ENCODE peak calls at places on chromosomes 6 and 20, in four cellular contexts. J is caudate nucleus, A is IMR-90, H is MM.1S. U is an unnamed sample.

GRCh38 chr20:25389381-25389857 is 1.2 kb downstream of the ABHD12 start:
- DNase-seq in H (peak), J (no peak), A (peak), U (peak)

GRCh38 chr6:15511248-15512125 is 151.3 kb downstream of the DTNBP1 start:
- DNase-seq in J (no peak), A (no peak), H (no peak), U (no peak)

GRCh38 chr20:57594092-57594911 is 25.9 kb downstream of the ZBP1 start:
- DNase-seq in A (peak), H (peak), J (no peak), U (peak)

GRCh38 chr6:25360611-25361010 is 81.4 kb downstream of the CARMIL1 start:
- DNase-seq in J (no peak), H (no peak), A (peak), U (no peak)

GRCh38 chr6:154403803-154404202 is 47.2 kb upstream of the IPCEF1 start:
- DNase-seq in J (no peak), H (no peak), A (peak), U (no peak)

GRCh38 chr6:46453221-46453620 is 38.0 kb downstream of the RCAN2 start:
- DNase-seq in H (no peak), J (no peak), A (peak), U (no peak)

GRCh38 chr6:56246941-56247653 is at the start of gene COL21A1:
- DNase-seq in H (no peak), A (no peak), J (no peak), U (peak)

GRCh38 chr6:35602133-35602946 is 86.4 kb downstream of the FKBP5 start:
- DNase-seq in H (no peak), J (no peak), A (peak), U (no peak)

GRCh38 chr6:30063315-30063714 is 2.2 kb downstream of the POLR1H start:
- DNase-seq in H (no peak), A (no peak), J (no peak), U (no peak)

GRCh38 chr6:79604583-79605037 is 26.5 kb upstream of the SH3BGRL2 start:
- DNase-seq in J (no peak), A (peak), H (no peak), U (no peak)

GRCh38 chr6:151018911-151019795 is 153.7 kb downstream of the MTHFD1L start:
- DNase-seq in A (no peak), J (no peak), H (no peak), U (no peak)

GRCh38 chr6:37866590-37867507 is 47.3 kb downstream of the ZFAND3 start:
- DNase-seq in H (no peak), J (no peak), A (peak), U (no peak)

GRCh38 chr6:41635365-41635764 is 2.9 kb upstream of the MDFI start:
- DNase-seq in A (no peak), J (no peak), H (no peak), U (no peak)

GRCh38 chr6:35077006-35077712 is 64.0 kb downstream of the TCP11 start:
- DNase-seq in J (no peak), H (no peak), A (no peak), U (no peak)

GRCh38 chr6:167696261-167696660 is 130.4 kb upstream of the AFDN start:
- DNase-seq in A (no peak), H (no peak), J (no peak), U (no peak)

GRCh38 chr6:107634147-107635057 is 144.5 kb downstream of the SOBP start:
- DNase-seq in J (no peak), H (no peak), A (no peak), U (peak)

GRCh38 chr6:46078294-46078693 is 51.5 kb upstream of the ENPP4 start:
- DNase-seq in A (no peak), H (no peak), J (no peak), U (no peak)

GRCh38 chr20:15342987-15343639 is 1005.7 kb upstream of the FLRT3 start:
- DNase-seq in J (no peak), A (no peak), H (no peak), U (no peak)

GRCh38 chr6:134537146-134537555 is 219.2 kb upstream of the SGK1 start:
- DNase-seq in A (peak), H (no peak), J (no peak), U (no peak)

GRCh38 chr6:96234476-96234875 is 218.7 kb downstream of the FUT9 start:
- DNase-seq in A (no peak), H (no peak), J (no peak), U (no peak)

GRCh38 chr6:154909821-154910220 is 85.3 kb upstream of the TIAM2 start:
- DNase-seq in J (no peak), A (peak), H (no peak), U (peak)

GRCh38 chr6:148624025-148624424 is 122.8 kb upstream of the UST start:
- DNase-seq in J (no peak), H (no peak), A (no peak), U (no peak)

GRCh38 chr6:32614366-32615081 is 22.7 kb upstream of the HLA-DQA1 start:
- DNase-seq in J (no peak), A (no peak), H (no peak), U (peak)

GRCh38 chr20:34632870-34633452 is 43.9 kb downstream of the PIGU start:
- DNase-seq in J (no peak), H (no peak), A (no peak), U (no peak)

GRCh38 chr6:41051873-41052272 is 1.1 kb upstream of the APOBEC2 start:
- DNase-seq in A (no peak), H (no peak), J (no peak), U (no peak)

GRCh38 chr20:36848677-36849076 is 27.3 kb upstream of the TLDC2 start:
- DNase-seq in H (no peak), A (no peak), J (no peak), U (no peak)

GRCh38 chr6:157459327-157459726 is 78.3 kb downstream of the ZDHHC14 start:
- DNase-seq in J (no peak), A (no peak), H (no peak), U (no peak)

GRCh38 chr6:31575952-31576684 is 753 bp downstream of the TNF start:
- DNase-seq in J (no peak), H (no peak), A (no peak), U (no peak)

GRCh38 chr6:2353412-2354137 is 108.2 kb upstream of the GMDS start:
- DNase-seq in A (peak), H (peak), J (no peak), U (peak)

GRCh38 chr6:129501401-129502051 is 208.5 kb downstream of the ARHGAP18 start:
- DNase-seq in A (peak), J (no peak), H (peak), U (peak)

GRCh38 chr6:132399376-132400074 is 1.8 kb downstream of the MOXD1 start:
- DNase-seq in A (peak), H (no peak), J (no peak), U (no peak)

GRCh38 chr6:90202156-90202555 is 94.5 kb downstream of the BACH2 start:
- DNase-seq in J (no peak), H (peak), A (no peak), U (no peak)

GRCh38 chr20:57653546-57653900 is 33.3 kb upstream of the ZBP1 start:
- DNase-seq in H (no peak), J (no peak), A (no peak), U (no peak)

GRCh38 chr6:156828280-156828703 is 51.1 kb downstream of the ARID1B start:
- DNase-seq in H (no peak), J (no peak), A (peak), U (no peak)

GRCh38 chr6:42450314-42451145 is 1.2 kb downstream of the TRERF1 start:
- DNase-seq in J (no peak), H (no peak), A (peak), U (peak)

GRCh38 chr20:2206957-2207769 is 88.6 kb upstream of the TGM3 start:
- DNase-seq in A (peak), J (no peak), H (peak), U (peak)

GRCh38 chr6:39806277-39806676 is 14.1 kb downstream of the DAAM2 start:
- DNase-seq in A (peak), H (no peak), J (no peak), U (no peak)

GRCh38 chr6:107488875-107489635 is 862 bp upstream of the SOBP start:
- DNase-seq in A (peak), J (no peak), H (no peak), U (peak)

GRCh38 chr20:64035933-64036345 is at the start of gene C20orf204:
- DNase-seq in H (no peak), J (no peak), A (no peak), U (peak)
- H3K27ac ChIP-seq in H (no peak), J (no peak), A (no peak), U (no peak)

DNA sequence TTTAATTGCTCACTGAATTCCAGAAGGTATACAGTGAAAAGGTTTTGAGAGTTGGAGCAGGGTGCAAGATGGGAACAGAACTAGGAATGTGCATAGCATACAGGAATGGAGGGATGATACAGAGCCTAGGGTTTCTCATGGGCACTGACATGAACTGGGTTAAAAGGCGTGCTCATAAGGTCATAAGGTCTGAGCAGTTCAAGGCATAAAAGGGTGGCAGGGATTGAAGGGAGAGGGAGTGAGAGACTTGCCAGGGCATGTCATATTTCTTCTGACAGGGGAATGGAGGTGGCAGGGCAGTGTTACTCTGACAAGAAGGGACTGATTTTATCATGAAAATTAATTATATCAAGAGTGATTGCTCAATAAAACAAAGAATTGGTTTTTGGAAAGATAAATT is 4.7 kb downstream of the MLIP start:
- DNase-seq in A (no peak), H (no peak), J (no peak), U (no peak)
- H3K27ac ChIP-seq in A (no peak), H (no peak), J (no peak), U (no peak)

DNA sequence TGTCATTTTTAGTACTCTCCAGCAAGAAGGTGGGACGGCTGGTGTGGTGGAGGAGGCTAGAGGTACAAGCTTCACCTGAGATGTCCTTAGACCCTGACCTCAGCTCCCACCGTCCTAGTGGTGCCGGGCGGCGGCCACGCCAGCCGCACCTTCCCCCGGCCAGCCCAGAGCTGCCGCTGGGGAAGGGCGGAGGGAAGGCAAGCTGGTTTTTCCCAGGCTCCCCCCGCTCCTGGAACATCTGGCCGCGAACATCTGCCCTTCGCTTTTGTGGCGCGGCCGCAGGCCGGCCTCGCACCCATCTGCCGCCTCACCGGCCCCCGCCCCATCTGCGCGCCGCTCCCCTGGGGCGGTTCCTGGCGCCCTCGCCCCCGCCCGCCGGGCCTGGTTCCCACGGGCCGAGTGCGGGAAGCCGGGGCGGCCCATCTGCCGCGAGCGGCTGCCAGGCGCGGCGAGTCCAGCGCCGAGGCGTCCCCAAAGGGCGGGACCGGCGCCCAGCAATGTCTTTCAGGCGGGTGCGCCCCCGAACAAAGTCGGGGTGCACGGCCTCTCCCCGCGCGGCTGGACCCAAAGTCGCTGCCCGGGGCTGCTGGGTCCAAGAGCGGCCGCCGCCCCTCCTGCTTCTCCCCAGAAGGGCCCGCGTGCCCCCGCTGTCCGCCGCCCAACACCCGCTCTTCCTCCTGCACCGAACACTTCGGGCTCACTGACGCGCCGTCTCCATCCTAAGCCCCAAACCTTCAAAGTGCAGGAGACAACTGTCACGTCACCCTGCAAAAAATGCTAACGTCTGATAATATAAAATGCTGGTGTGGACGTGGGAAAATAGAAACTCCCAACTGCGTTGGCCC is 17.3 kb upstream of the ID1 start:
- DNase-seq in H (no peak), A (no peak), J (no peak), U (peak)
- H3K27ac ChIP-seq in H (no peak), A (no peak), J (peak), U (no peak)

DNA sequence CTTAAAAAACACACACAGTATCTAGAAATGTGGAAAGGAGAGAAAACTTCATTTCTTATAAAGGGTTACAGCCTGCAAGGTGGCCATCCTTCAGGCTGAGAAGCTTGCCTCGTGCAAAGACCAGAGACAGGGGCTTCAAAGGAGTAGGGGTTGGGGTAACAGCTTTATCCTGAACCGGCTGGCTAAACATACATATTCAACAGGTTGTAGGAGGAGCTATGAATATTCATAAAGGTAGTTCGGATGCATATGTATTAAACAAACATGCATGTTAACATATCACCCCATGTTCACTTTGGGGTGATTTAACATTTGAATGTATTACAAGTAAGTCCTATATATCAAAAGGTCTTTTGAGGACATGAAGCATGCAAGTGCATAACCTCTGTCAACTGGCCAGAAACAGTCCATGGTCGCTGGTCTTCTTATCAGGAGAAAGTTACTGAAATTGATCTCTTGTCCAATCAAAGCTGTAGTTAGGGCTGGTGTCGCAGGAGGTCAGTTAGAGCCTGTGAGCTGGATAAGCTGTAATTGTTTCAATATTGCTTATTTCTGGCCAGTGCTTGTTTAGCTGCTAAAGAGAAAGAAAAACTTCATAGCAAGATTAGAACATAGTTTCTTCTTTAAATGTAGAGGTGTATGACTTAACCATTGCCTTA is 2.3 kb upstream of the STMND1 start:
- DNase-seq in A (no peak), J (no peak), H (no peak), U (no peak)
- H3K27ac ChIP-seq in A (no peak), J (no peak), H (no peak), U (no peak)

GRCh38 chr20:47487175-47487917 is 14.3 kb upstream of the NCOA3 start:
- DNase-seq in A (peak), J (no peak), H (peak), U (no peak)
- H3K27ac ChIP-seq in A (no peak), J (no peak), H (peak), U (no peak)

U was measured in GM23338.